ENCODE peak calls at places on chromosome 3, in six cellular contexts. One of them, this sample, is unnamed.

GRCh38 chr3:56919137-56919796 is 117.5 kb upstream of the ARHGEF3 start:
- DNase-seq in tibial nerve: no peak
- DNase-seq in esophagus squamous epithelium: no peak
- DNase-seq in heart right ventricle: no peak
- DNase-seq in psoas muscle: no peak
- DNase-seq in fibroblast of lung: no peak
- DNase-seq in this sample: no peak

GRCh38 chr3:141456328-141456689 is 30.5 kb upstream of the RASA2 start:
- DNase-seq in esophagus squamous epithelium: no peak
- DNase-seq in fibroblast of lung: no peak
- DNase-seq in tibial nerve: no peak
- DNase-seq in psoas muscle: no peak
- DNase-seq in heart right ventricle: peak
- DNase-seq in this sample: no peak

GRCh38 chr3:115517457-115518050 is 105.8 kb upstream of the GAP43 start:
- DNase-seq in heart right ventricle: no peak
- DNase-seq in psoas muscle: no peak
- DNase-seq in esophagus squamous epithelium: no peak
- DNase-seq in fibroblast of lung: no peak
- DNase-seq in tibial nerve: no peak
- DNase-seq in this sample: no peak

GRCh38 chr3:29181149-29181780 is 99.6 kb upstream of the RBMS3 start:
- DNase-seq in psoas muscle: no peak
- DNase-seq in fibroblast of lung: no peak
- DNase-seq in heart right ventricle: no peak
- DNase-seq in esophagus squamous epithelium: no peak
- DNase-seq in tibial nerve: no peak
- DNase-seq in this sample: no peak

GRCh38 chr3:144590854-144591253 is 619.2 kb downstream of the DIPK2A start:
- DNase-seq in esophagus squamous epithelium: no peak
- DNase-seq in psoas muscle: no peak
- DNase-seq in heart right ventricle: no peak
- DNase-seq in tibial nerve: no peak
- DNase-seq in fibroblast of lung: peak
- DNase-seq in this sample: no peak

GRCh38 chr3:141402476-141403171 is 34.3 kb downstream of the ZBTB38 start:
- DNase-seq in esophagus squamous epithelium: no peak
- DNase-seq in heart right ventricle: peak
- DNase-seq in tibial nerve: peak
- DNase-seq in fibroblast of lung: peak
- DNase-seq in psoas muscle: peak
- DNase-seq in this sample: no peak

GRCh38 chr3:123290107-123290930 is 88.6 kb downstream of the SEC22A start:
- DNase-seq in fibroblast of lung: no peak
- DNase-seq in psoas muscle: peak
- DNase-seq in heart right ventricle: no peak
- DNase-seq in esophagus squamous epithelium: no peak
- DNase-seq in tibial nerve: no peak
- DNase-seq in this sample: no peak

GRCh38 chr3:196995027-196995426 is 26.4 kb upstream of the PIGZ start:
- DNase-seq in esophagus squamous epithelium: no peak
- DNase-seq in tibial nerve: no peak
- DNase-seq in fibroblast of lung: no peak
- DNase-seq in psoas muscle: no peak
- DNase-seq in heart right ventricle: no peak
- DNase-seq in this sample: no peak

GRCh38 chr3:124885466-124886167 is 1.5 kb downstream of the ITGB5 start:
- DNase-seq in heart right ventricle: no peak
- DNase-seq in tibial nerve: no peak
- DNase-seq in esophagus squamous epithelium: no peak
- DNase-seq in psoas muscle: no peak
- DNase-seq in fibroblast of lung: peak
- DNase-seq in this sample: no peak

GRCh38 chr3:61637088-61638051 is 76.0 kb downstream of the PTPRG start:
- DNase-seq in psoas muscle: peak
- DNase-seq in fibroblast of lung: peak
- DNase-seq in tibial nerve: peak
- DNase-seq in esophagus squamous epithelium: no peak
- DNase-seq in heart right ventricle: peak
- DNase-seq in this sample: no peak

GRCh38 chr3:50111757-50112156 is 23.0 kb downstream of the RBM5 start:
- DNase-seq in tibial nerve: no peak
- DNase-seq in psoas muscle: no peak
- DNase-seq in heart right ventricle: no peak
- DNase-seq in esophagus squamous epithelium: no peak
- DNase-seq in fibroblast of lung: no peak
- DNase-seq in this sample: no peak

GRCh38 chr3:149278911-149279310 is 54.5 kb downstream of the TM4SF18 start:
- DNase-seq in esophagus squamous epithelium: no peak
- DNase-seq in tibial nerve: no peak
- DNase-seq in heart right ventricle: no peak
- DNase-seq in psoas muscle: no peak
- DNase-seq in fibroblast of lung: no peak
- DNase-seq in this sample: no peak

GRCh38 chr3:55128201-55128870 is 200.5 kb upstream of the LRTM1 start:
- DNase-seq in fibroblast of lung: peak
- DNase-seq in tibial nerve: no peak
- DNase-seq in esophagus squamous epithelium: no peak
- DNase-seq in heart right ventricle: no peak
- DNase-seq in psoas muscle: no peak
- DNase-seq in this sample: no peak

GRCh38 chr3:159619341-159619885 is 369.2 kb upstream of the IL12A start:
- DNase-seq in esophagus squamous epithelium: no peak
- DNase-seq in tibial nerve: no peak
- DNase-seq in psoas muscle: no peak
- DNase-seq in fibroblast of lung: peak
- DNase-seq in heart right ventricle: no peak
- DNase-seq in this sample: no peak

GRCh38 chr3:188605231-188605630 is 451.3 kb downstream of the LPP start:
- DNase-seq in heart right ventricle: no peak
- DNase-seq in tibial nerve: no peak
- DNase-seq in esophagus squamous epithelium: no peak
- DNase-seq in psoas muscle: no peak
- DNase-seq in fibroblast of lung: no peak
- DNase-seq in this sample: no peak

GRCh38 chr3:128343287-128344045 is 123.2 kb downstream of the DNAJB8 start:
- DNase-seq in fibroblast of lung: peak
- DNase-seq in psoas muscle: peak
- DNase-seq in esophagus squamous epithelium: no peak
- DNase-seq in tibial nerve: no peak
- DNase-seq in heart right ventricle: no peak
- DNase-seq in this sample: no peak

GRCh38 chr3:51676102-51676640 is 5.1 kb downstream of the TEX264 start:
- DNase-seq in fibroblast of lung: no peak
- DNase-seq in tibial nerve: no peak
- DNase-seq in psoas muscle: peak
- DNase-seq in heart right ventricle: no peak
- DNase-seq in esophagus squamous epithelium: no peak
- DNase-seq in this sample: no peak

GRCh38 chr3:53375019-53375418 is 27.7 kb upstream of the DCP1A start:
- DNase-seq in esophagus squamous epithelium: no peak
- DNase-seq in tibial nerve: peak
- DNase-seq in psoas muscle: peak
- DNase-seq in heart right ventricle: peak
- DNase-seq in fibroblast of lung: peak
- DNase-seq in this sample: no peak

GRCh38 chr3:64539451-64540196 is 148.2 kb downstream of the ADAMTS9 start:
- DNase-seq in heart right ventricle: no peak
- DNase-seq in tibial nerve: peak
- DNase-seq in fibroblast of lung: peak
- DNase-seq in psoas muscle: no peak
- DNase-seq in esophagus squamous epithelium: no peak
- DNase-seq in this sample: no peak

GRCh38 chr3:43155464-43156121 is 49.7 kb upstream of the POMGNT2 start:
- DNase-seq in fibroblast of lung: peak
- DNase-seq in psoas muscle: peak
- DNase-seq in tibial nerve: peak
- DNase-seq in heart right ventricle: peak
- DNase-seq in esophagus squamous epithelium: no peak
- DNase-seq in this sample: peak

DNA sequence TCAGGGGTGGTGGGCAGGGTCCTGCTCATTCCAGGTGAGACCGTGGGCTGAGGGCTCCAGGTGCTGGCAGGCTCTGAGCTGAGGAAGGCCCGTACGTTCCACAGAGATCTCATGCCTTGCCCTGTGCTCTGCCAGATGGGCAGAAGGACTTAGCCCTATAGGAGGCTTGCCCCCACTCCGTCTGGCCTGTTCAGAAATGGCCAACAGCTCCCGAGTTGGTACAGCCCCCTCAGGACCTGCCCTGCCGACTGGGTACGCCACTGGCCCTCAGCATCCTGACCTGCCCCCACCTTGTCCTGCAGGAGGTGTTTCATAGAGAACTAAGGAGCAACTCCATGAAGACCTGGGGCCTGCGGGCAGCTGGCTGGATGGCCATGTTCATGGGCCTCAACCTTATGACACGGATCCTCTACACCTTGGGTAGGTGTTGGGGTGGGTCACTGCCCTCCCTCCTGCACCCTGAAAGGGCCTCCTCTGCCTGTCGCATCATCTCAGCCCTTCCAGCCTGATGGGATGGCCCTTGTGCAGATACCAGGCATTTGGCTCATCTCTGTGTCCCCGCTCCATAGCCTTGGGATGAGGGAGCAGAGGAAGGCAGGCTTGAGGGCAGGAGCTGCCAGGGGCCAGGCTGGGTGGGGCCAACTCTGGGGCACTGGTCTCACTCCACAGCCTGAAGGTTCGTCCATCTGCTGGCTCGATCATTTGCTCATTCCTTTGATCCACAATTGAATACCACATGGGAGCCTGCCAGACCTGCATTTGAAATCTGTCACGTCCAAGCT is 14.2 kb downstream of the TMEM43 start:
- DNase-seq in heart right ventricle: no peak
- DNase-seq in esophagus squamous epithelium: no peak
- DNase-seq in tibial nerve: no peak
- DNase-seq in fibroblast of lung: no peak
- DNase-seq in psoas muscle: no peak
- DNase-seq in this sample: no peak
- H3K27ac ChIP-seq in heart right ventricle: no peak
- H3K27ac ChIP-seq in esophagus squamous epithelium: no peak
- H3K27ac ChIP-seq in tibial nerve: no peak
- H3K27ac ChIP-seq in fibroblast of lung: no peak
- H3K27ac ChIP-seq in psoas muscle: no peak
- H3K27ac ChIP-seq in this sample: peak

DNA sequence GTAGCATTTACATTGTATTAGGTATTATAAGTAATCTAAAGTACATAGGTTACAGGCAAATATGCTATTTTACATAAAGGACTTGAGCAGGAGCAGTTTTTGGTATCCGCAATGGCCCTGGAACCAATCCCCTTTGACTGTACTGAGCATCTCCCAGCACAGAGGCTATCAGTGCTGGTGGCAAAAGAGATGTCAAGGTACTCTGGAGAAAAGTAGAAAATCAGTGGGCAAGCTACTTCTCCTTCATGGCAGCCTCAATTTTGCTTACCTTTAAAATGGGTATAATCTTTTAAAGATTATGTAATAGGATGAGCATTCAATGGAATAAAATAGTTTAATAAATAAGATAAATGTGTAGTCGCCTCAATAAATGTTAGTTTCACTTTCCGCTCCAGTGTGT is 56.7 kb upstream of the LMCD1 start:
- DNase-seq in psoas muscle: no peak
- DNase-seq in esophagus squamous epithelium: no peak
- DNase-seq in heart right ventricle: no peak
- DNase-seq in fibroblast of lung: no peak
- DNase-seq in tibial nerve: no peak
- DNase-seq in this sample: no peak
- H3K27ac ChIP-seq in psoas muscle: peak
- H3K27ac ChIP-seq in esophagus squamous epithelium: peak
- H3K27ac ChIP-seq in heart right ventricle: peak
- H3K27ac ChIP-seq in fibroblast of lung: peak
- H3K27ac ChIP-seq in tibial nerve: no peak
- H3K27ac ChIP-seq in this sample: peak

GRCh38 chr3:14234197-14235002 is 55.8 kb downstream of the LSM3 start:
- DNase-seq in psoas muscle: no peak
- DNase-seq in esophagus squamous epithelium: no peak
- DNase-seq in tibial nerve: peak
- DNase-seq in fibroblast of lung: peak
- DNase-seq in heart right ventricle: no peak
- DNase-seq in this sample: no peak

GRCh38 chr3:14230729-14231128 is 52.1 kb downstream of the LSM3 start:
- DNase-seq in fibroblast of lung: no peak
- DNase-seq in psoas muscle: no peak
- DNase-seq in heart right ventricle: no peak
- DNase-seq in esophagus squamous epithelium: no peak
- DNase-seq in tibial nerve: no peak
- DNase-seq in this sample: no peak

GRCh38 chr3:14231145-14231990 is 52.8 kb downstream of the LSM3 start:
- DNase-seq in heart right ventricle: no peak
- DNase-seq in fibroblast of lung: no peak
- DNase-seq in psoas muscle: no peak
- DNase-seq in esophagus squamous epithelium: no peak
- DNase-seq in tibial nerve: no peak
- DNase-seq in this sample: no peak

GRCh38 chr3:14235003-14235876 is 56.6 kb downstream of the LSM3 start:
- DNase-seq in esophagus squamous epithelium: no peak
- DNase-seq in heart right ventricle: no peak
- DNase-seq in psoas muscle: no peak
- DNase-seq in fibroblast of lung: no peak
- DNase-seq in tibial nerve: no peak
- DNase-seq in this sample: no peak

DNA sequence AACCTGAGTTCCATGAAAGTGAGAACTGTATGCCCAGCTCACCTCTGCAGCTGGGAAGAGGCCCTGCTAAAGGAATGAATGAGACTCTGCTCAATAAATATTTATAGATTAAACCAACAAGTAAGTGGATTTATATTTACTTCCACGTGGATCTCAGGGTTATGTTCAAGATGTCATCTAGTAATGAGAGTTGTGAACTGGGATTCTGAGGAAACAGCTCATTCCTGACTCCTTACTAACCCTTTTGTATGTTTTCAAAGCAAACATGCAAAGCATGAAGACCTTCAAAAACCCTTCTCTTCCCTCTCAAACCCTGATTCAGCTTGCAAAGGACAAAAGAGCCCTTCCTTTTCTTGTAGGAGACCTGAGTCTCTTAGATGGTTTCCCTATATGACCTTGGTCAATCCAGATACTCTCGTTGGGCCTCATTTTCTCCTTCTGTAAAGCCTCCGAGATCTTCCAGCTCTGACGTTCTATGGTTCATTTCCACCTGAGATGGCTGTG is 53.4 kb downstream of the LSM3 start:
- DNase-seq in fibroblast of lung: peak
- DNase-seq in tibial nerve: no peak
- DNase-seq in esophagus squamous epithelium: no peak
- DNase-seq in heart right ventricle: no peak
- DNase-seq in psoas muscle: no peak
- DNase-seq in this sample: no peak
- H3K27ac ChIP-seq in fibroblast of lung: no peak
- H3K27ac ChIP-seq in tibial nerve: no peak
- H3K27ac ChIP-seq in esophagus squamous epithelium: no peak
- H3K27ac ChIP-seq in heart right ventricle: peak
- H3K27ac ChIP-seq in psoas muscle: no peak
- H3K27ac ChIP-seq in this sample: no peak

DNA sequence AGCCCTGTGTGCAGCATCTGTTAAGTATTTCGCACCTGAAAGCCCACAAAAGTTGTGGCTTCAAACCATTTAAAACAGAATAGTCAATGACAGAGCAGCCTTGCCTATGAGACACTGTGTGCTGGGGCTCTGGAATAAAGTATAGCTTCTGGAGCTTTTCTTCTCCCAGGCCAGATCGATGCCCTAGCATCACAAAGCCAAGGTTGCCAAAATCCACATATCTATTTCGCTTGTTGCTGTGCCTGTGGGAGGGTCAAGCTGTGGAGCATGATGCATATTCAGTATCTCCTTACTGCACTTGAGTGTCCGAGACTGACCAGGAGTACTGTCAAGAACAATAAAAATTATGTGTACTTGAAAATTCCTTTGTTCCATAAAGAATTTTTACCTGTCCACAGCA is 7.6 kb downstream of the PLOD2 start:
- DNase-seq in esophagus squamous epithelium: no peak
- DNase-seq in heart right ventricle: no peak
- DNase-seq in fibroblast of lung: no peak
- DNase-seq in tibial nerve: no peak
- DNase-seq in psoas muscle: no peak
- DNase-seq in this sample: no peak
- H3K27ac ChIP-seq in esophagus squamous epithelium: peak
- H3K27ac ChIP-seq in heart right ventricle: no peak
- H3K27ac ChIP-seq in fibroblast of lung: no peak
- H3K27ac ChIP-seq in tibial nerve: no peak
- H3K27ac ChIP-seq in psoas muscle: no peak
- H3K27ac ChIP-seq in this sample: peak

This sample was measured in thoracic aorta.